ENCODE peak calls at places on chromosome 5, in four cellular contexts. D, S, Z and B are unnamed samples.

GRCh38 chr5:73709536-73710129 is 83.6 kb downstream of the ARHGEF28 start:
- DNase-seq in Z (no peak), D (no peak), S (no peak), B (no peak)

GRCh38 chr5:151081426-151082273 is 816 bp upstream of the TNIP1 start:
- DNase-seq in S (no peak), Z (no peak), D (no peak), B (no peak)

GRCh38 chr5:91383956-91384300 is 811 bp upstream of the ARRDC3 start:
- DNase-seq in D (no peak), S (no peak), Z (no peak), B (peak)

GRCh38 chr5:28743362-28743761 is 1705.0 kb upstream of the CDH9 start:
- DNase-seq in S (no peak), D (peak), Z (no peak), B (no peak)

GRCh38 chr5:124232517-124232916 is 513.9 kb downstream of the ZNF608 start:
- DNase-seq in Z (no peak), S (no peak), D (no peak), B (no peak)

GRCh38 chr5:7395432-7396168 is at the start of gene ADCY2:
- DNase-seq in S (no peak), Z (no peak), D (no peak), B (no peak)

GRCh38 chr5:16528382-16528849 is 62.8 kb upstream of the ZNF622 start:
- DNase-seq in Z (no peak), S (no peak), D (no peak), B (no peak)

GRCh38 chr5:82092-82491 is 9.9 kb upstream of the PLEKHG4B start:
- DNase-seq in S (no peak), D (peak), Z (no peak), B (no peak)

GRCh38 chr5:14806452-14806851 is 65.1 kb downstream of the ANKH start:
- DNase-seq in D (no peak), Z (peak), S (no peak), B (no peak)

GRCh38 chr5:168135897-168136296 is 155.5 kb upstream of the WWC1 start:
- DNase-seq in Z (no peak), D (no peak), S (no peak), B (peak)

GRCh38 chr5:169426674-169427250 is 125.8 kb upstream of the SLIT3 start:
- DNase-seq in D (no peak), Z (no peak), S (no peak), B (peak)

GRCh38 chr5:31408814-31409213 is 123.1 kb downstream of the DROSHA start:
- DNase-seq in S (no peak), Z (peak), D (peak), B (no peak)

DNA sequence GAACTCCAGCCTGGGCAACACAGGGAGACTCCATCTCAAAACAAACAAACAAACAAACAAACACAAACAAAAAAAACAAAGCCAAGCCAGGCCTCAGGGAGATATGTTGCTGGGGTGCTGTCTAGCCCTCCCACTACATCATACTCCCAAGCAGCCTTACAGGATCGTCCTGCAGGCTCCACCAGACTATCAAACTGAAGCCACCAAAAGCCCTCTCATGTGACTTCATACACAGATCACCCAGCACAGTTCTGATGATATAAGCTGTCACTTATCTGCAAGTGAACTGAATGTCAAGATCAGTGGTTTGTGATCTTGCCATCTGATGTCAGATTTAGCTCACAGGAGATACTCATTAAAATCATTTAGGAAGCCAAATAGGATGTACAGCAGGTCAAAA is 43.3 kb downstream of the WDR41 start:
- DNase-seq in Z (no peak), D (no peak), S (no peak), B (no peak)
- TF ChIP-seq CTCF in Z (no peak), D (no peak), S (no peak), B (no peak)

GRCh38 chr5:121019112-121019511 is 555.0 kb downstream of the PRR16 start:
- DNase-seq in S (no peak), D (no peak), Z (no peak), B (no peak)

GRCh38 chr5:121018004-121018403 is 553.9 kb downstream of the PRR16 start:
- DNase-seq in S (no peak), D (no peak), Z (no peak), B (no peak)

GRCh38 chr5:121024416-121025311 is 560.6 kb downstream of the PRR16 start:
- DNase-seq in Z (no peak), S (no peak), D (no peak), B (no peak)

GRCh38 chr5:121021688-121022087 is 557.6 kb downstream of the PRR16 start:
- DNase-seq in Z (no peak), D (no peak), S (no peak), B (no peak)

DNA sequence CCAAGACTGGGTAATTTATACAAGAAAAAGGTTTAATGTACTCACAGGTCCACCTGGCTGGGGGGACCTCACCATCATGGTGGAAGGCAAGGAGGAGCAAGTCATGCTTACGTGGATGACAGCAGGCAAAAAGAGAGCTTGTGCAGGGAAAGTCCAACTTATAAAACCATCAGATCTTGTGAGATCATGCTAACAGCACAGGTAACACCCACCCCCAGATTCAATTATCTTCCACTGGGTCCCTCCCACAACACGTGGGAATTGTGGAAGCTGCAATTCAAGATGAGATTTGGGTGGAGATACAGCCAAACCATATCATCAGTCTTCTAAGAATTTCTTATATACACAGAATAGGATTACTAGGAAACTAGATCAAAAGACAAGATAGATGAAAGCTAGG is 555.6 kb downstream of the PRR16 start:
- DNase-seq in Z (no peak), D (no peak), S (no peak), B (no peak)
- TF ChIP-seq CTCF in Z (no peak), D (no peak), S (no peak), B (no peak)

GRCh38 chr5:141186897-141187512 is at the start of gene PCDHB9:
- DNase-seq in D (no peak), S (no peak), Z (no peak), B (peak)

GRCh38 chr5:141180313-141180712 is 1.9 kb upstream of the PCDHB16 start:
- DNase-seq in Z (no peak), D (no peak), S (no peak), B (no peak)

GRCh38 chr5:141182248-141182647 is at the start of gene PCDHB16:
- DNase-seq in Z (no peak), D (no peak), S (no peak), B (peak)
- TF ChIP-seq CTCF in Z (peak), D (peak), S (no peak), B (no peak)

DNA sequence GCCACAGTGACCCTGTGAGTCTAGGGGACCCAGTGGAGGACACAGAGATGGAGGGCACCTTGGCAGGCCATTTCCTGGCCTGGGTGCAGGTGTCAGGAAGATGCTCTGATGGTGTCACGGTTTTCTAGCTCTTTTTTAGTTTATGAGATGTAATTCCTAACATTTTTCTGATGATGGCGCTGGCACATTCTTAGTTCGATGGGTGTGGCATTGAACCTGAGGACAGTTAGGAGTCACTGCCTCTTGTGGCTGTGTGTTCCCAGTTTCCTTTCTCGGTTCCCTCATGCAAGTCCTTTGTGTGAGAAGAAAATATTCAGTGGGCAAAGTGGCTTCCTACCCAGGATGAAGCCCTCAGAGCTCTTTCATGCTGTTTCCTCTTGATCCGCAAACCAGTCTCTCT is 129.4 kb upstream of the ICE1 start:
- DNase-seq in D (no peak), Z (no peak), S (no peak), B (no peak)
- TF ChIP-seq CTCF in D (no peak), Z (no peak), S (no peak), B (no peak)

GRCh38 chr5:148457183-148457620 is 73.4 kb downstream of the FBXO38 start:
- DNase-seq in S (no peak), Z (no peak), D (no peak), B (peak)
- TF ChIP-seq CTCF in S (no peak), Z (peak), D (peak), B (peak)

GRCh38 chr5:3825888-3826465 is 230.3 kb downstream of the IRX1 start:
- DNase-seq in D (no peak), S (no peak), Z (no peak), B (no peak)

GRCh38 chr5:3827624-3828023 is 232.0 kb downstream of the IRX1 start:
- DNase-seq in D (no peak), S (no peak), Z (no peak), B (no peak)

GRCh38 chr5:3833566-3833965 is 237.9 kb downstream of the IRX1 start:
- DNase-seq in S (no peak), D (no peak), Z (no peak), B (no peak)

GRCh38 chr5:3828761-3829160 is 233.1 kb downstream of the IRX1 start:
- DNase-seq in S (no peak), D (no peak), Z (no peak), B (no peak)
- TF ChIP-seq CTCF in S (no peak), D (no peak), Z (no peak), B (no peak)

GRCh38 chr5:114018178-114018577 is 343.7 kb upstream of the KCNN2 start:
- DNase-seq in Z (no peak), S (no peak), D (no peak), B (no peak)
- TF ChIP-seq CTCF in Z (no peak), S (no peak), D (no peak), B (no peak)